ENCODE peak calls at places on chromosomes 12 and 14, in six cellular contexts. G is HCT116, M is A549, U is PC-9, Z is osteoblast, E is ovary. T is an unnamed sample.
A peak's percentile ranks its signal among the peaks of the same experiment; 100 is the strongest.

GRCh38 chr14:55059333-55059732 is 7.9 kb downstream of the MAPK1IP1L start:
- DNase-seq in Z (no peak), G (no peak), E (no peak), M (no peak), U (no peak), T (no peak)

GRCh38 chr12:114954626-114955025 is 270.7 kb upstream of the TBX3 start:
- DNase-seq in M (no peak), U (no peak), Z (peak; percentile 41), G (no peak), E (no peak), T (no peak)

GRCh38 chr14:105012171-105012985 is 8.5 kb downstream of the CDCA4 start:
- DNase-seq in E (no peak), G (no peak), U (no peak), M (peak; percentile 49), Z (peak; percentile 78), T (no peak)

GRCh38 chr12:89450922-89451321 is 73.7 kb downstream of the GALNT4 start:
- DNase-seq in U (no peak), G (no peak), Z (peak; percentile 31), E (no peak), M (no peak), T (no peak)

GRCh38 chr14:62667515-62667914 is 377.7 kb downstream of the KCNH5 start:
- DNase-seq in U (no peak), E (no peak), G (no peak), Z (no peak), M (no peak), T (no peak)

GRCh38 chr14:92546347-92547053 is 32.9 kb downstream of the RIN3 start:
- DNase-seq in U (no peak), G (no peak), Z (no peak), M (peak; percentile 44), E (no peak), T (no peak)

GRCh38 chr12:39830862-39831520 is 211.4 kb upstream of the ABCD2 start:
- DNase-seq in M (no peak), G (no peak), Z (no peak), U (no peak), E (no peak), T (no peak)

GRCh38 chr12:73361867-73362230 is 1089.7 kb downstream of the TRHDE start:
- DNase-seq in Z (no peak), U (no peak), G (no peak), M (no peak), E (no peak), T (no peak)

GRCh38 chr12:43206396-43206795 is 345.6 kb downstream of the ADAMTS20 start:
- DNase-seq in U (no peak), Z (peak; percentile 69), G (no peak), E (no peak), M (no peak), T (no peak)

GRCh38 chr12:24427776-24428175 is 478.3 kb upstream of the SOX5 start:
- DNase-seq in G (no peak), M (no peak), E (no peak), Z (no peak), U (no peak), T (no peak)

GRCh38 chr14:47155395-47155794 is 503.8 kb upstream of the RPL10L start:
- DNase-seq in Z (no peak), U (no peak), G (no peak), M (no peak), E (no peak), T (no peak)

GRCh38 chr14:54794148-54794547 is 108.5 kb downstream of the GCH1 start:
- DNase-seq in E (no peak), Z (no peak), G (no peak), M (no peak), U (no peak), T (no peak)

GRCh38 chr14:61561657-61562276 is 133.5 kb upstream of the HIF1A start:
- DNase-seq in Z (peak; percentile 76), U (peak; percentile 91), E (peak; percentile 70), G (peak; percentile 82), M (peak; percentile 77), T (peak; percentile 81)

GRCh38 chr14:36518031-36518585 is 1.9 kb downstream of the NKX2-1 start:
- DNase-seq in G (no peak), E (no peak), U (no peak), Z (no peak), M (no peak), T (no peak)

GRCh38 chr14:94029250-94029649 is 3.1 kb downstream of the OTUB2 start:
- DNase-seq in U (no peak), M (no peak), G (no peak), E (no peak), Z (no peak), T (no peak)

GRCh38 chr12:121334513-121335343 is 17.5 kb downstream of the ANAPC5 start:
- DNase-seq in U (no peak), E (no peak), M (peak; percentile 75), G (peak; percentile 46), Z (peak; percentile 32), T (peak; percentile 27)

GRCh38 chr12:1575287-1575798 is 19.0 kb downstream of the FBXL14 start:
- DNase-seq in Z (peak; percentile 70), U (no peak), E (peak; percentile 36), G (no peak), M (no peak), T (peak; percentile 21)

GRCh38 chr12:1574863-1575254 is 19.5 kb downstream of the FBXL14 start:
- DNase-seq in U (no peak), E (no peak), G (no peak), Z (peak; percentile 81), M (no peak), T (no peak)

GRCh38 chr12:1575799-1576401 is 18.5 kb downstream of the FBXL14 start:
- DNase-seq in M (no peak), G (no peak), U (no peak), E (no peak), Z (no peak), T (peak; percentile 25)

GRCh38 chr12:1573960-1574862 is 20.2 kb downstream of the FBXL14 start:
- DNase-seq in Z (peak; percentile 62), E (no peak), G (no peak), U (no peak), M (no peak), T (no peak)

GRCh38 chr12:1576410-1577240 is 17.8 kb downstream of the FBXL14 start:
- DNase-seq in U (no peak), G (no peak), Z (peak; percentile 92), E (peak; percentile 75), M (no peak), T (peak; percentile 47)
- H3K4me1 ChIP-seq in U (no peaks in the 10 kb centered on the region), G (no peaks in the 10 kb centered on the region), Z (peaks cover 75% of the 10 kb centered on the region), E (peaks cover 14% of the 10 kb centered on the region), M (peaks cover 8% of the 10 kb centered on the region), T (peaks cover 20% of the 10 kb centered on the region)

DNA sequence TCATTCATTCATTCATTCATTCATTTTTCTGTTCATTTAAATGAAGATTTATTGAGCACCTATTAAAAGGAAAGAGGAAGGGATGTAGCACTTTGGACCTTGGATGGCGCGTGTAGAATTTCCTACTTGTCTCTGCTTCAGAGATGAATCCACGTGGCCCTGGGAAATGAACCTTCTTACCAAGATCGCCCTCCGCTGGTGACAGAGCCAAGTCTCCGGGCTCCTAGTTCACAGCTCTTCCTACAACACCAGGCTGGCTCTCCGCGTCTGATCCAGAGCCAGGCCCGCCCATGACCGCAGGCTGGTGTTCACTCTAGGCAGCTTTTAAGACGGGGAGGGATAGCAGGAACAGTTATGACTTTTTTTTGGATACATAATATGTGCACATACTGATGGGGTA is 70.9 kb upstream of the PIWIL1 start:
- DNase-seq in U (no peak), M (no peak), G (no peak), Z (no peak), E (no peak), T (no peak)
- TF ChIP-seq CTCF in U (no peak), M (no peak), G (no peak), Z (no peak), E (no peak), T (no peak)

GRCh38 chr12:47205532-47206449 is 126.0 kb upstream of the AMIGO2 start:
- DNase-seq in E (no peak), G (no peak), U (no peak), M (no peak), Z (no peak), T (no peak)

GRCh38 chr12:47206450-47206830 is 126.7 kb upstream of the AMIGO2 start:
- DNase-seq in Z (no peak), M (no peak), G (no peak), E (no peak), U (no peak), T (no peak)

GRCh38 chr12:47194501-47194900 is 114.7 kb upstream of the AMIGO2 start:
- DNase-seq in Z (no peak), M (no peak), G (no peak), E (no peak), U (no peak), T (no peak)

DNA sequence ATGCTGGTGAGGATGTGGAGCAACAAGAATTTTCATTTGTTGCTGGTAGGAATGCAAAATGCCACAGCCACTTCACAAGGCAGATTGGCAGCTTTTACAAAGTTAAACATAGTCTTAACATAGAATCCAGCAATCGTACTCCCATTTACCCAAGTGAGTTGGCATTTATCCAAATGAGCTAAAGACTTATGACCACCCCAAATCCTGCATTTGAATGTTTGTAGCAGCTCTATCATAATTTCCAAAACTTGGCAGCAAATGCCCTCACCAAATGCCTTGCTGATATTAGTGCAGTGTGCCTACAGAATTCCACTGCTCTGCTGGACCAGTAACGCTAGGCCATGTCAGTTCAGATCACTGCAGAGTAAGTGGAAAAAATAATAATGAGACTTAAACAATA is 120.7 kb upstream of the AMIGO2 start:
- DNase-seq in U (no peak), E (no peak), M (no peak), G (no peak), Z (no peak), T (no peak)
- H3K4me1 ChIP-seq in U (no peaks in the 10 kb centered on the region), E (no peaks in the 10 kb centered on the region), M (peaks cover 9% of the 10 kb centered on the region), G (no peaks in the 10 kb centered on the region), Z (no peaks in the 10 kb centered on the region), T (no peaks in the 10 kb centered on the region)

GRCh38 chr12:124368421-124369032 is 73.6 kb downstream of the RFLNA start:
- DNase-seq in Z (no peak), M (no peak), G (no peak), U (no peak), E (no peak), T (no peak)

GRCh38 chr12:124369901-124370378 is 75.0 kb downstream of the RFLNA start:
- DNase-seq in Z (no peak), G (no peak), E (no peak), M (no peak), U (no peak), T (no peak)

GRCh38 chr12:124370384-124370783 is 75.5 kb downstream of the RFLNA start:
- DNase-seq in G (no peak), U (no peak), E (no peak), Z (no peak), M (no peak), T (no peak)

GRCh38 chr12:124370851-124371250 is 76.0 kb downstream of the RFLNA start:
- DNase-seq in M (no peak), U (no peak), G (no peak), Z (no peak), E (no peak), T (no peak)

DNA sequence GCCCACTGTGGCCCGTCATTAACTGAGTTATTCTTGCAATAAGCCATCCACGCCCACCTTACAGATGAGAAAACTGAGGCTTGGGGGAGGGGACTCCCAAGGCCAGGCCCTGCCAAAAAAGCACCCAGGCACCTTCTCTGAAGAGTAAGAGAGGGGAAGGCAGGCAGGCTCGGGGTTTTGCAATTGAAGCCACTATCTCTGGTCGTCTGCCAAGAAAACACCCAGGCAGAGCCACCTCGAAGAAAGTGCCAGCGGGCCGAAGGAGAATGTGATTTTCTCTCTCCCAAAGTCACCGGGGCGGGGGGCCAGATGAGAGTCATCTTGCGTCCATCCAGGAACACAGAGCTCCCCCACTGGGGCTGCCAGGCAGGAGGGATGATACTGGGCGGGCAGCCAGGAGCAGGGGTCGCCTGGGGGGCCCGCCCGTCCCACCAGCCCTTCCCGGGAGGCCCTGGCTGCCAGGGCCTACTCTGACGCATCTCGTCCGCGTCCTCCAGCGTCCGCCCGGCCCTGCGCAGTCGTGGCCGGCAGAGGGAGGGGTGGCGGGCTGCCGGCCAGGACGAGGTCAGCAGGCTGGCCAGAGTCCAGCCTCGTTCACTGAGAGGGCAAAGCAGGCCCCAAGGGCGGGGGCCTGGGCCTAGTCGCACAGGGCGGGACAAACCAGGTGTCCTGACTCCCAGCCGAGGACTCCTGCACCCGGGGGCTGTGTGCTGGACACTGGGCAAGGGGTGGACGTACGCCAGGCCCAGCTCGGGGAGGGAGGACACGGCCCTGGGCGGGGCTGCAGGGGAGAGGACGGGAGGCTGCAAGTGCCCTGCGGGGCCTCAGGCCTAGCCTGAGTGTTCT is 74.4 kb downstream of the RFLNA start:
- DNase-seq in Z (peak; percentile 100), G (no peak), E (peak; percentile 95), M (no peak), U (peak; percentile 100), T (peak; percentile 82)
- TF ChIP-seq CTCF in Z (peak; percentile 31), G (no peak), E (peak; percentile 61), M (no peak), U (peak; percentile 32), T (peak; percentile 22)

T was measured in colonic mucosa.